ENCODE peak calls at places on chromosomes 5 and 9, in ten cellular contexts. B is stimulated activated CD8-positive, alpha-beta memory T cell treated with anti-CD3 and anti-CD28 coated beads, Interleukin-15, amount 100 ng/mL, for 48 hours; I is HFFc6; H is stimulated activated CD4-positive, alpha-beta T cell treated with anti-CD3 and anti-CD28 coated beads, Interleukin-1b, Interleukin-23, amount 100 ng/mL, for 1 hour; Z is ovary; X is NCI-H2081; D is Caki2; S is AG10803; P is AG04449; W is mucosa of gallbladder. U is an unnamed sample.

GRCh38 chr5:122493091-122493775 is 181.2 kb downstream of the SNCAIP start:
- DNase-seq in P (no peak), D (no peak), S (no peak), H (no peak), W (peak; percentile 63), Z (peak; percentile 56), I (no peak), X (peak; percentile 89), B (no peak), U (peak; percentile 98)

GRCh38 chr9:70874451-70874850 is 247.0 kb downstream of the TRPM3 start:
- DNase-seq in H (no peak), D (no peak), B (no peak), X (no peak), S (peak; percentile 5), P (no peak), I (no peak), Z (no peak), W (no peak), U (no peak)

GRCh38 chr9:134432471-134432870 is 106.2 kb downstream of the RXRA start:
- DNase-seq in H (no peak), Z (no peak), X (no peak), B (no peak), S (no peak), D (no peak), W (no peak), I (no peak), P (no peak), U (no peak)

GRCh38 chr5:81151546-81151945 is 81.6 kb upstream of the CKMT2 start:
- DNase-seq in H (no peak), W (no peak), S (peak; percentile 42), B (no peak), I (peak; percentile 39), D (no peak), X (no peak), Z (no peak), P (peak; percentile 38), U (no peak)

GRCh38 chr9:113568481-113569321 is 105.2 kb downstream of the RGS3 start:
- DNase-seq in D (no peak), X (peak; percentile 59), B (no peak), S (no peak), W (no peak), P (no peak), H (no peak), Z (peak; percentile 37), I (no peak), U (peak; percentile 60)

GRCh38 chr9:121895836-121896544 is 197.1 kb downstream of the TTLL11 start:
- DNase-seq in S (peak; percentile 47), I (peak; percentile 15), P (no peak), D (no peak), X (no peak), H (no peak), Z (peak; percentile 79), B (no peak), W (peak; percentile 30), U (no peak)

GRCh38 chr5:150409638-150410523 is 2.8 kb downstream of the CD74 start:
- DNase-seq in S (peak; percentile 85), W (peak; percentile 91), P (no peak), H (no peak), X (peak; percentile 83), B (no peak), D (peak; percentile 78), I (peak; percentile 85), Z (peak; percentile 73), U (peak; percentile 83)

GRCh38 chr9:4111233-4112000 is 188.5 kb downstream of the GLIS3 start:
- DNase-seq in B (no peak), H (no peak), P (no peak), D (no peak), W (no peak), X (no peak), Z (no peak), S (peak; percentile 49), I (peak; percentile 22), U (no peak)

GRCh38 chr5:54087436-54087835 is 222.9 kb downstream of the ARL15 start:
- DNase-seq in P (peak; percentile 78), W (no peak), I (peak; percentile 83), S (peak; percentile 91), B (no peak), X (no peak), H (no peak), D (peak; percentile 54), Z (no peak), U (no peak)

GRCh38 chr5:151171521-151171920 is 13.9 kb upstream of the ANXA6 start:
- DNase-seq in B (no peak), Z (no peak), X (no peak), D (no peak), P (no peak), H (no peak), W (no peak), S (no peak), I (no peak), U (no peak)

GRCh38 chr5:80184235-80185023 is 71.4 kb downstream of the SERINC5 start:
- DNase-seq in X (peak; percentile 79), P (no peak), H (no peak), S (no peak), I (no peak), Z (no peak), W (peak; percentile 59), D (no peak), B (no peak), U (peak; percentile 2)

GRCh38 chr9:38233343-38233742 is 159.2 kb upstream of the ALDH1B1 start:
- DNase-seq in H (no peak), W (no peak), I (no peak), Z (no peak), D (no peak), B (no peak), S (no peak), X (peak; percentile 85), P (no peak), U (no peak)

GRCh38 chr9:38670542-38671371 is 49.2 kb downstream of the FAM240B start:
- DNase-seq in B (no peak), Z (no peak), I (no peak), X (no peak), W (no peak), P (no peak), H (no peak), D (no peak), S (no peak), U (no peak)

GRCh38 chr5:154285661-154286408 is 95.3 kb downstream of the GALNT10 start:
- DNase-seq in D (peak; percentile 51), S (peak; percentile 65), P (peak; percentile 37), W (no peak), X (no peak), H (no peak), Z (no peak), I (peak; percentile 75), B (no peak), U (no peak)

GRCh38 chr9:90038778-90039177 is 434.0 kb downstream of the GADD45G start:
- DNase-seq in B (no peak), I (no peak), P (no peak), H (no peak), Z (no peak), D (no peak), X (peak; percentile 99), W (no peak), S (no peak), U (no peak)

GRCh38 chr5:159097461-159098284 is 2.0 kb downstream of the EBF1 start:
- DNase-seq in D (no peak), X (no peak), Z (peak; percentile 68), B (no peak), H (no peak), I (no peak), S (peak; percentile 73), P (no peak), W (no peak), U (no peak)

U was measured in NCI-H446 treated with DMSO at 0.1 percent for 48 hours.